ENCODE peak calls at places on chromosomes 11 and 22, in eight cellular contexts. One of them, this sample, is unnamed.

GRCh38 chr11:130308925-130309324 is 5.8 kb downstream of the ZBTB44 start:
- DNase-seq in tibial nerve: no peak
- DNase-seq in amygdala: no peak
- DNase-seq in germinal center: no peak
- DNase-seq in ovary: no peak
- DNase-seq in hippocampal formation: no peak
- DNase-seq in activated T-cell treated with anti-CD3 and anti-CD28 coated beads for 1 hour: no peak
- DNase-seq in OCI-M1: peak
- DNase-seq in this sample: no peak

GRCh38 chr11:15893080-15893492 is 463.3 kb downstream of the SOX6 start:
- DNase-seq in germinal center: no peak
- DNase-seq in amygdala: no peak
- DNase-seq in ovary: no peak
- DNase-seq in activated T-cell treated with anti-CD3 and anti-CD28 coated beads for 1 hour: no peak
- DNase-seq in tibial nerve: no peak
- DNase-seq in hippocampal formation: no peak
- DNase-seq in OCI-M1: peak
- DNase-seq in this sample: no peak

GRCh38 chr11:126465573-126466287 is 110.2 kb downstream of the ST3GAL4 start:
- DNase-seq in OCI-M1: no peak
- DNase-seq in tibial nerve: no peak
- DNase-seq in germinal center: peak
- DNase-seq in hippocampal formation: no peak
- DNase-seq in activated T-cell treated with anti-CD3 and anti-CD28 coated beads for 1 hour: no peak
- DNase-seq in ovary: no peak
- DNase-seq in amygdala: no peak
- DNase-seq in this sample: no peak

GRCh38 chr11:1227551-1228182 is 4.8 kb downstream of the MUC5B start:
- DNase-seq in tibial nerve: no peak
- DNase-seq in OCI-M1: no peak
- DNase-seq in hippocampal formation: no peak
- DNase-seq in germinal center: no peak
- DNase-seq in ovary: peak
- DNase-seq in amygdala: no peak
- DNase-seq in activated T-cell treated with anti-CD3 and anti-CD28 coated beads for 1 hour: no peak
- DNase-seq in this sample: no peak

GRCh38 chr11:119752946-119753345 is 23.9 kb upstream of the NECTIN1 start:
- DNase-seq in hippocampal formation: no peak
- DNase-seq in tibial nerve: no peak
- DNase-seq in germinal center: no peak
- DNase-seq in activated T-cell treated with anti-CD3 and anti-CD28 coated beads for 1 hour: no peak
- DNase-seq in OCI-M1: no peak
- DNase-seq in amygdala: no peak
- DNase-seq in ovary: no peak
- DNase-seq in this sample: no peak

GRCh38 chr11:15073361-15074205 is at the start of gene CALCB:
- DNase-seq in ovary: no peak
- DNase-seq in germinal center: peak
- DNase-seq in amygdala: no peak
- DNase-seq in OCI-M1: no peak
- DNase-seq in tibial nerve: no peak
- DNase-seq in hippocampal formation: no peak
- DNase-seq in activated T-cell treated with anti-CD3 and anti-CD28 coated beads for 1 hour: no peak
- DNase-seq in this sample: no peak

GRCh38 chr11:15577519-15577918 is 462.8 kb downstream of the INSC start:
- DNase-seq in amygdala: no peak
- DNase-seq in tibial nerve: no peak
- DNase-seq in ovary: no peak
- DNase-seq in activated T-cell treated with anti-CD3 and anti-CD28 coated beads for 1 hour: no peak
- DNase-seq in germinal center: no peak
- DNase-seq in hippocampal formation: no peak
- DNase-seq in OCI-M1: no peak
- DNase-seq in this sample: no peak

GRCh38 chr11:36123353-36124220 is 165.6 kb downstream of the COMMD9 start:
- DNase-seq in amygdala: no peak
- DNase-seq in activated T-cell treated with anti-CD3 and anti-CD28 coated beads for 1 hour: no peak
- DNase-seq in OCI-M1: no peak
- DNase-seq in germinal center: no peak
- DNase-seq in hippocampal formation: no peak
- DNase-seq in tibial nerve: no peak
- DNase-seq in ovary: peak
- DNase-seq in this sample: no peak

GRCh38 chr11:106076421-106076922 is 675 bp downstream of the KBTBD3 start:
- DNase-seq in tibial nerve: peak
- DNase-seq in activated T-cell treated with anti-CD3 and anti-CD28 coated beads for 1 hour: no peak
- DNase-seq in ovary: no peak
- DNase-seq in germinal center: no peak
- DNase-seq in amygdala: peak
- DNase-seq in OCI-M1: no peak
- DNase-seq in hippocampal formation: no peak
- DNase-seq in this sample: no peak

GRCh38 chr11:96187779-96188624 is 155.0 kb downstream of the MAML2 start:
- DNase-seq in ovary: peak
- DNase-seq in tibial nerve: no peak
- DNase-seq in activated T-cell treated with anti-CD3 and anti-CD28 coated beads for 1 hour: no peak
- DNase-seq in hippocampal formation: no peak
- DNase-seq in germinal center: no peak
- DNase-seq in amygdala: no peak
- DNase-seq in OCI-M1: no peak
- DNase-seq in this sample: no peak

GRCh38 chr11:9462172-9462799 is 1.5 kb downstream of the ZNF143 start:
- DNase-seq in activated T-cell treated with anti-CD3 and anti-CD28 coated beads for 1 hour: no peak
- DNase-seq in germinal center: no peak
- DNase-seq in OCI-M1: no peak
- DNase-seq in ovary: no peak
- DNase-seq in hippocampal formation: no peak
- DNase-seq in amygdala: no peak
- DNase-seq in tibial nerve: no peak
- DNase-seq in this sample: no peak

GRCh38 chr11:134158023-134158422 is 65.7 kb downstream of the NCAPD3 start:
- DNase-seq in amygdala: no peak
- DNase-seq in activated T-cell treated with anti-CD3 and anti-CD28 coated beads for 1 hour: no peak
- DNase-seq in tibial nerve: no peak
- DNase-seq in OCI-M1: no peak
- DNase-seq in hippocampal formation: no peak
- DNase-seq in ovary: no peak
- DNase-seq in germinal center: no peak
- DNase-seq in this sample: no peak

GRCh38 chr11:116990811-116991210 is 107.4 kb downstream of the SIK3 start:
- DNase-seq in activated T-cell treated with anti-CD3 and anti-CD28 coated beads for 1 hour: no peak
- DNase-seq in ovary: no peak
- DNase-seq in amygdala: no peak
- DNase-seq in tibial nerve: no peak
- DNase-seq in germinal center: no peak
- DNase-seq in hippocampal formation: no peak
- DNase-seq in OCI-M1: no peak
- DNase-seq in this sample: no peak

GRCh38 chr11:86502137-86502536 is 127.5 kb downstream of the CCDC81 start:
- DNase-seq in tibial nerve: no peak
- DNase-seq in amygdala: no peak
- DNase-seq in activated T-cell treated with anti-CD3 and anti-CD28 coated beads for 1 hour: no peak
- DNase-seq in OCI-M1: no peak
- DNase-seq in ovary: no peak
- DNase-seq in germinal center: no peak
- DNase-seq in hippocampal formation: no peak
- DNase-seq in this sample: no peak

GRCh38 chr11:73078631-73079030 is 63.5 kb downstream of the FCHSD2 start:
- DNase-seq in ovary: no peak
- DNase-seq in activated T-cell treated with anti-CD3 and anti-CD28 coated beads for 1 hour: no peak
- DNase-seq in OCI-M1: no peak
- DNase-seq in amygdala: no peak
- DNase-seq in hippocampal formation: no peak
- DNase-seq in tibial nerve: no peak
- DNase-seq in germinal center: no peak
- DNase-seq in this sample: no peak

GRCh38 chr11:22702022-22702421 is 35.6 kb downstream of the GAS2 start:
- DNase-seq in OCI-M1: no peak
- DNase-seq in hippocampal formation: no peak
- DNase-seq in amygdala: no peak
- DNase-seq in ovary: no peak
- DNase-seq in germinal center: no peak
- DNase-seq in tibial nerve: no peak
- DNase-seq in activated T-cell treated with anti-CD3 and anti-CD28 coated beads for 1 hour: no peak
- DNase-seq in this sample: no peak

GRCh38 chr11:37504066-37504611 is 906.1 kb upstream of the RAG2 start:
- DNase-seq in activated T-cell treated with anti-CD3 and anti-CD28 coated beads for 1 hour: no peak
- DNase-seq in hippocampal formation: peak
- DNase-seq in germinal center: no peak
- DNase-seq in amygdala: peak
- DNase-seq in OCI-M1: no peak
- DNase-seq in ovary: no peak
- DNase-seq in tibial nerve: no peak
- DNase-seq in this sample: no peak

GRCh38 chr11:118911880-118912741 is 13.6 kb downstream of the BCL9L start:
- DNase-seq in OCI-M1: peak
- DNase-seq in germinal center: no peak
- DNase-seq in amygdala: no peak
- DNase-seq in tibial nerve: peak
- DNase-seq in ovary: peak
- DNase-seq in hippocampal formation: no peak
- DNase-seq in activated T-cell treated with anti-CD3 and anti-CD28 coated beads for 1 hour: peak
- DNase-seq in this sample: no peak

GRCh38 chr11:126920833-126921232 is 79.7 kb downstream of the KIRREL3 start:
- DNase-seq in OCI-M1: no peak
- DNase-seq in germinal center: no peak
- DNase-seq in amygdala: no peak
- DNase-seq in tibial nerve: no peak
- DNase-seq in activated T-cell treated with anti-CD3 and anti-CD28 coated beads for 1 hour: no peak
- DNase-seq in ovary: no peak
- DNase-seq in hippocampal formation: no peak
- DNase-seq in this sample: no peak

GRCh38 chr11:47538741-47539575 is 14.0 kb downstream of the CELF1 start:
- DNase-seq in activated T-cell treated with anti-CD3 and anti-CD28 coated beads for 1 hour: no peak
- DNase-seq in OCI-M1: no peak
- DNase-seq in ovary: no peak
- DNase-seq in tibial nerve: no peak
- DNase-seq in germinal center: no peak
- DNase-seq in hippocampal formation: peak
- DNase-seq in amygdala: no peak
- DNase-seq in this sample: no peak

GRCh38 chr11:44694443-44694842 is 32.3 kb upstream of the TSPAN18 start:
- DNase-seq in amygdala: no peak
- DNase-seq in ovary: no peak
- DNase-seq in hippocampal formation: no peak
- DNase-seq in germinal center: peak
- DNase-seq in activated T-cell treated with anti-CD3 and anti-CD28 coated beads for 1 hour: no peak
- DNase-seq in OCI-M1: no peak
- DNase-seq in tibial nerve: no peak
- DNase-seq in this sample: no peak

GRCh38 chr22:38262051-38262795 is 10.6 kb downstream of the TMEM184B start:
- DNase-seq in tibial nerve: no peak
- DNase-seq in ovary: peak
- DNase-seq in hippocampal formation: peak
- DNase-seq in activated T-cell treated with anti-CD3 and anti-CD28 coated beads for 1 hour: peak
- DNase-seq in germinal center: peak
- DNase-seq in amygdala: no peak
- DNase-seq in OCI-M1: peak
- DNase-seq in this sample: no peak

GRCh38 chr11:14500181-14500651 is 605 bp upstream of the COPB1 start:
- DNase-seq in germinal center: peak
- DNase-seq in ovary: peak
- DNase-seq in amygdala: no peak
- DNase-seq in OCI-M1: peak
- DNase-seq in tibial nerve: peak
- DNase-seq in hippocampal formation: peak
- DNase-seq in activated T-cell treated with anti-CD3 and anti-CD28 coated beads for 1 hour: peak
- DNase-seq in this sample: peak

GRCh38 chr11:59188954-59189353 is 17.0 kb downstream of the DTX4 start:
- DNase-seq in amygdala: no peak
- DNase-seq in tibial nerve: no peak
- DNase-seq in activated T-cell treated with anti-CD3 and anti-CD28 coated beads for 1 hour: no peak
- DNase-seq in hippocampal formation: no peak
- DNase-seq in ovary: no peak
- DNase-seq in germinal center: no peak
- DNase-seq in OCI-M1: no peak
- DNase-seq in this sample: no peak

GRCh38 chr11:76209956-76210885 is 3.9 kb upstream of the WNT11 start:
- DNase-seq in ovary: peak
- DNase-seq in germinal center: no peak
- DNase-seq in amygdala: no peak
- DNase-seq in OCI-M1: no peak
- DNase-seq in tibial nerve: peak
- DNase-seq in activated T-cell treated with anti-CD3 and anti-CD28 coated beads for 1 hour: no peak
- DNase-seq in hippocampal formation: no peak
- DNase-seq in this sample: no peak

GRCh38 chr22:50188356-50188755 is 2.6 kb downstream of the TRABD start:
- DNase-seq in ovary: peak
- DNase-seq in activated T-cell treated with anti-CD3 and anti-CD28 coated beads for 1 hour: no peak
- DNase-seq in hippocampal formation: no peak
- DNase-seq in OCI-M1: no peak
- DNase-seq in germinal center: no peak
- DNase-seq in tibial nerve: no peak
- DNase-seq in amygdala: no peak
- DNase-seq in this sample: no peak

GRCh38 chr22:17972385-17973181 is 51.8 kb downstream of the MICAL3 start:
- DNase-seq in germinal center: no peak
- DNase-seq in hippocampal formation: no peak
- DNase-seq in OCI-M1: no peak
- DNase-seq in ovary: peak
- DNase-seq in amygdala: no peak
- DNase-seq in activated T-cell treated with anti-CD3 and anti-CD28 coated beads for 1 hour: no peak
- DNase-seq in tibial nerve: no peak
- DNase-seq in this sample: peak

GRCh38 chr11:134238956-134239355 is 14.2 kb downstream of the THYN1 start:
- DNase-seq in amygdala: no peak
- DNase-seq in tibial nerve: no peak
- DNase-seq in germinal center: no peak
- DNase-seq in hippocampal formation: no peak
- DNase-seq in OCI-M1: no peak
- DNase-seq in ovary: no peak
- DNase-seq in activated T-cell treated with anti-CD3 and anti-CD28 coated beads for 1 hour: no peak
- DNase-seq in this sample: no peak

GRCh38 chr11:113505046-113505445 is 29.8 kb upstream of the DRD2 start:
- DNase-seq in OCI-M1: no peak
- DNase-seq in hippocampal formation: peak
- DNase-seq in amygdala: no peak
- DNase-seq in ovary: no peak
- DNase-seq in germinal center: no peak
- DNase-seq in activated T-cell treated with anti-CD3 and anti-CD28 coated beads for 1 hour: no peak
- DNase-seq in tibial nerve: no peak
- DNase-seq in this sample: no peak

GRCh38 chr11:15849265-15849664 is 507.1 kb downstream of the SOX6 start:
- DNase-seq in OCI-M1: peak
- DNase-seq in tibial nerve: no peak
- DNase-seq in hippocampal formation: no peak
- DNase-seq in ovary: no peak
- DNase-seq in activated T-cell treated with anti-CD3 and anti-CD28 coated beads for 1 hour: no peak
- DNase-seq in germinal center: no peak
- DNase-seq in amygdala: no peak
- DNase-seq in this sample: no peak